ENCODE peak calls at places on chromosome 18, in ten cellular contexts. One of them, this sample, is unnamed.

GRCh38 chr18:46452820-46453219 is 204.2 kb downstream of the LOXHD1 start:
- DNase-seq in body of pancreas: no peak
- DNase-seq in GM06990: no peak
- DNase-seq in A549: no peak
- DNase-seq in astrocyte of the spinal cord: peak; percentile 3
- DNase-seq in fibroblast of pulmonary artery: no peak
- DNase-seq in HFF-Myc: peak; percentile 2
- DNase-seq in AG04450: no peak
- DNase-seq in neural progenitor cell: no peak
- DNase-seq in cardiac muscle cell: no peak
- DNase-seq in this sample: peak; percentile 75

GRCh38 chr18:40925071-40925541 is 1029.9 kb upstream of the PIK3C3 start:
- DNase-seq in A549: no peak
- DNase-seq in neural progenitor cell: no peak
- DNase-seq in HFF-Myc: no peak
- DNase-seq in GM06990: no peak
- DNase-seq in astrocyte of the spinal cord: no peak
- DNase-seq in body of pancreas: no peak
- DNase-seq in AG04450: no peak
- DNase-seq in cardiac muscle cell: no peak
- DNase-seq in fibroblast of pulmonary artery: peak; percentile 76
- DNase-seq in this sample: peak; percentile 1

GRCh38 chr18:79123948-79124347 is 54.8 kb downstream of the ATP9B start:
- DNase-seq in A549: no peak
- DNase-seq in HFF-Myc: no peak
- DNase-seq in fibroblast of pulmonary artery: no peak
- DNase-seq in neural progenitor cell: no peak
- DNase-seq in GM06990: no peak
- DNase-seq in body of pancreas: no peak
- DNase-seq in cardiac muscle cell: no peak
- DNase-seq in AG04450: no peak
- DNase-seq in astrocyte of the spinal cord: no peak
- DNase-seq in this sample: peak; percentile 35

GRCh38 chr18:5992381-5992780 is 97.1 kb upstream of the TMEM200C start:
- DNase-seq in body of pancreas: no peak
- DNase-seq in neural progenitor cell: no peak
- DNase-seq in cardiac muscle cell: no peak
- DNase-seq in GM06990: no peak
- DNase-seq in HFF-Myc: no peak
- DNase-seq in AG04450: no peak
- DNase-seq in fibroblast of pulmonary artery: no peak
- DNase-seq in A549: no peak
- DNase-seq in astrocyte of the spinal cord: no peak
- DNase-seq in this sample: no peak

GRCh38 chr18:52991246-52991645 is 651.2 kb downstream of the DCC start:
- DNase-seq in AG04450: no peak
- DNase-seq in neural progenitor cell: no peak
- DNase-seq in cardiac muscle cell: no peak
- DNase-seq in A549: no peak
- DNase-seq in body of pancreas: no peak
- DNase-seq in HFF-Myc: no peak
- DNase-seq in astrocyte of the spinal cord: no peak
- DNase-seq in fibroblast of pulmonary artery: no peak
- DNase-seq in GM06990: no peak
- DNase-seq in this sample: no peak

GRCh38 chr18:50836521-50836957 is 16.7 kb upstream of the MRO start:
- DNase-seq in neural progenitor cell: no peak
- DNase-seq in fibroblast of pulmonary artery: peak; percentile 86
- DNase-seq in body of pancreas: no peak
- DNase-seq in astrocyte of the spinal cord: peak; percentile 43
- DNase-seq in cardiac muscle cell: no peak
- DNase-seq in GM06990: peak; percentile 56
- DNase-seq in A549: no peak
- DNase-seq in AG04450: no peak
- DNase-seq in HFF-Myc: no peak
- DNase-seq in this sample: peak; percentile 76

GRCh38 chr18:1050012-1050657 is 145.5 kb downstream of the ADCYAP1 start:
- DNase-seq in GM06990: no peak
- DNase-seq in HFF-Myc: no peak
- DNase-seq in fibroblast of pulmonary artery: peak; percentile 42
- DNase-seq in A549: no peak
- DNase-seq in AG04450: no peak
- DNase-seq in cardiac muscle cell: no peak
- DNase-seq in neural progenitor cell: no peak
- DNase-seq in body of pancreas: no peak
- DNase-seq in astrocyte of the spinal cord: no peak
- DNase-seq in this sample: peak; percentile 34

GRCh38 chr18:57230861-57231260 is 84.0 kb downstream of the BOD1L2 start:
- DNase-seq in fibroblast of pulmonary artery: no peak
- DNase-seq in cardiac muscle cell: no peak
- DNase-seq in A549: no peak
- DNase-seq in neural progenitor cell: no peak
- DNase-seq in GM06990: no peak
- DNase-seq in AG04450: no peak
- DNase-seq in body of pancreas: no peak
- DNase-seq in HFF-Myc: no peak
- DNase-seq in astrocyte of the spinal cord: no peak
- DNase-seq in this sample: no peak

GRCh38 chr18:59198215-59198614 is 21.7 kb upstream of the GRP start:
- DNase-seq in fibroblast of pulmonary artery: no peak
- DNase-seq in GM06990: no peak
- DNase-seq in body of pancreas: no peak
- DNase-seq in A549: no peak
- DNase-seq in astrocyte of the spinal cord: no peak
- DNase-seq in neural progenitor cell: no peak
- DNase-seq in AG04450: no peak
- DNase-seq in HFF-Myc: no peak
- DNase-seq in cardiac muscle cell: no peak
- DNase-seq in this sample: no peak

GRCh38 chr18:59202258-59202820 is 17.6 kb upstream of the GRP start:
- DNase-seq in GM06990: no peak
- DNase-seq in astrocyte of the spinal cord: no peak
- DNase-seq in neural progenitor cell: no peak
- DNase-seq in HFF-Myc: no peak
- DNase-seq in cardiac muscle cell: no peak
- DNase-seq in body of pancreas: no peak
- DNase-seq in fibroblast of pulmonary artery: no peak
- DNase-seq in AG04450: no peak
- DNase-seq in A549: no peak
- DNase-seq in this sample: no peak

GRCh38 chr18:59197636-59198035 is 22.3 kb upstream of the GRP start:
- DNase-seq in A549: no peak
- DNase-seq in GM06990: no peak
- DNase-seq in fibroblast of pulmonary artery: no peak
- DNase-seq in neural progenitor cell: no peak
- DNase-seq in HFF-Myc: no peak
- DNase-seq in cardiac muscle cell: no peak
- DNase-seq in AG04450: no peak
- DNase-seq in body of pancreas: no peak
- DNase-seq in astrocyte of the spinal cord: no peak
- DNase-seq in this sample: no peak

GRCh38 chr18:59196161-59196560 is 23.8 kb upstream of the GRP start:
- DNase-seq in AG04450: no peak
- DNase-seq in body of pancreas: no peak
- DNase-seq in astrocyte of the spinal cord: no peak
- DNase-seq in cardiac muscle cell: no peak
- DNase-seq in GM06990: no peak
- DNase-seq in neural progenitor cell: no peak
- DNase-seq in fibroblast of pulmonary artery: no peak
- DNase-seq in A549: no peak
- DNase-seq in HFF-Myc: no peak
- DNase-seq in this sample: no peak

DNA sequence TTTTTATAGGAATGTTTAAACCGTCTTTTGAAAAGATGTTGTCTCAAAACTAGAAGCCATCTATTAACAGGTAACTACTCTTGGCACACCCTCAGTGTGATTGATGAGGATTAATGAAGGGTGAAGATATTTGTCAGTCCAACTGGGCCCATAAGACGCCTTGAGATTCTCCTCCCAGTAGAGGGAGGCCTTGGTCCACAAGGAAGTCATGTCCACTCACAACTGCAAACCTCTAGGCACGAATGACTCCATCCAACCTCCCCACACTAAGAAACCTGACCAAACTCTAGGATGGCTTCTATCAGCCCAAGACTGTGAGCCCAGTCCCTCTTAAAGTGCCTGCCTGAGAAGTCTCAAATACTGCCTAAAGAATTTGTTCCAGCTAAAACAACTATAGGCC is 19.2 kb upstream of the GRP start:
- DNase-seq in body of pancreas: no peak
- DNase-seq in cardiac muscle cell: no peak
- DNase-seq in fibroblast of pulmonary artery: no peak
- DNase-seq in HFF-Myc: no peak
- DNase-seq in AG04450: no peak
- DNase-seq in GM06990: no peak
- DNase-seq in A549: no peak
- DNase-seq in neural progenitor cell: no peak
- DNase-seq in astrocyte of the spinal cord: no peak
- DNase-seq in this sample: no peak
- TF ChIP-seq CTCF in body of pancreas: no peak
- TF ChIP-seq CTCF in cardiac muscle cell: no peak
- TF ChIP-seq CTCF in fibroblast of pulmonary artery: no peak
- TF ChIP-seq CTCF in HFF-Myc: peak; percentile 24
- TF ChIP-seq CTCF in AG04450: no peak
- TF ChIP-seq CTCF in GM06990: no peak
- TF ChIP-seq CTCF in A549: no peak
- TF ChIP-seq CTCF in neural progenitor cell: peak; percentile 17
- TF ChIP-seq CTCF in astrocyte of the spinal cord: no peak
- TF ChIP-seq CTCF in this sample: no peak

DNA sequence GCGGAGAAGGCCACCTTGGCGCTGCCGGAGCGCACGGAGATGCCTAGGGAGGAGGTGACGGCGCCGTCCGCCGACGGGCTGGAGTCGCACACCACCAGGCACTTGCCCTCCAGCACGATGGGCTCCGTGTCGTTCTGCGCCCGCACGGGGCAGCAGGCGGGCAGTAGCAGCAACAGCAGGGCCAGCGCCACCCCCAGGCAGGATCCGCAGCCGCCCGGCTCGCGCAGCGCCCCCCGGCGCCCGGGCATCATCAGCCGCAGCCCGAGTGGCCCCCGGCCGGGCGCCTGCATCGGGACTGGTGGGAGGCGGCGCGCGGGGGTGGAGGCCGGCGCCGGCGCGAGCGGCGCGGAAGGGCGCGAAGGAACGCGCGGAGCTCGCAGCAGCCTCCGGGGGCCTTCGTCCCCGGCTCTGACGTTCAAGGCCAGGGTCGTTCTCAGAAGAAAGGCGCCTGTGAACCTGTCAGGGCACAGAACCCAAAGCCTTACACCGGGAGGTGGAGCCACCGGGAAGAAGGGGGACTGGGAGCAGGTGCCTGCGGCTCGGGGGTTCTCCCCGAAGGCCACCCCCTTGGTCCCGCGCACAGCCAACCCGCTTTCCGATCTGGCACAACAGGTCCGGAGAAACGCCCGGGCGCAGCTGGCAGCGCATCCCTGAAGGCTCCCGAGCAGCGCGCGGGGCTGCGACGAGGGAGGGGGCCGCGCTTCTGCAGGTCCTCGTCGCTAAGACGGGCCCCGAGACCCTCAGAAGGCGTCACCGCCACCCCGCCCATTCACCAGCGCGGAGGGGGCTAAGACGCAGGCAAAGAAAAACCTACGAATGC is 2.1 kb downstream of the CBLN2 start:
- DNase-seq in neural progenitor cell: peak; percentile 65
- DNase-seq in A549: no peak
- DNase-seq in AG04450: no peak
- DNase-seq in HFF-Myc: no peak
- DNase-seq in fibroblast of pulmonary artery: no peak
- DNase-seq in cardiac muscle cell: peak; percentile 48
- DNase-seq in body of pancreas: no peak
- DNase-seq in GM06990: peak; percentile 3
- DNase-seq in astrocyte of the spinal cord: peak; percentile 5
- DNase-seq in this sample: peak; percentile 8
- H3K4me3 ChIP-seq in neural progenitor cell: peak overlapping the region; percentile 44
- H3K4me3 ChIP-seq in A549: no peak overlapping the region
- H3K4me3 ChIP-seq in AG04450: no peak overlapping the region
- H3K4me3 ChIP-seq in HFF-Myc: no peak overlapping the region
- H3K4me3 ChIP-seq in fibroblast of pulmonary artery: no peak overlapping the region
- H3K4me3 ChIP-seq in cardiac muscle cell: peak overlapping the region; percentile 42
- H3K4me3 ChIP-seq in body of pancreas: no peak overlapping the region
- H3K4me3 ChIP-seq in GM06990: no peak overlapping the region
- H3K4me3 ChIP-seq in astrocyte of the spinal cord: no peak overlapping the region
- H3K4me3 ChIP-seq in this sample: no peak overlapping the region

GRCh38 chr18:64131314-64131713 is 17.6 kb downstream of the LINC00305 start:
- DNase-seq in astrocyte of the spinal cord: no peak
- DNase-seq in neural progenitor cell: no peak
- DNase-seq in GM06990: no peak
- DNase-seq in A549: no peak
- DNase-seq in HFF-Myc: no peak
- DNase-seq in fibroblast of pulmonary artery: no peak
- DNase-seq in cardiac muscle cell: no peak
- DNase-seq in AG04450: no peak
- DNase-seq in body of pancreas: no peak
- DNase-seq in this sample: no peak

GRCh38 chr18:64137914-64138313 is 11.0 kb downstream of the LINC00305 start:
- DNase-seq in fibroblast of pulmonary artery: no peak
- DNase-seq in astrocyte of the spinal cord: no peak
- DNase-seq in AG04450: no peak
- DNase-seq in A549: no peak
- DNase-seq in neural progenitor cell: no peak
- DNase-seq in body of pancreas: no peak
- DNase-seq in cardiac muscle cell: no peak
- DNase-seq in GM06990: no peak
- DNase-seq in HFF-Myc: no peak
- DNase-seq in this sample: no peak

GRCh38 chr18:64127172-64127571 is 21.7 kb downstream of the LINC00305 start:
- DNase-seq in fibroblast of pulmonary artery: no peak
- DNase-seq in body of pancreas: no peak
- DNase-seq in cardiac muscle cell: no peak
- DNase-seq in GM06990: no peak
- DNase-seq in neural progenitor cell: no peak
- DNase-seq in astrocyte of the spinal cord: no peak
- DNase-seq in HFF-Myc: no peak
- DNase-seq in A549: no peak
- DNase-seq in AG04450: no peak
- DNase-seq in this sample: no peak

GRCh38 chr18:64134044-64134757 is 14.7 kb downstream of the LINC00305 start:
- DNase-seq in body of pancreas: no peak
- DNase-seq in astrocyte of the spinal cord: peak; percentile 69
- DNase-seq in cardiac muscle cell: no peak
- DNase-seq in A549: no peak
- DNase-seq in AG04450: no peak
- DNase-seq in HFF-Myc: no peak
- DNase-seq in neural progenitor cell: peak; percentile 65
- DNase-seq in GM06990: no peak
- DNase-seq in fibroblast of pulmonary artery: no peak
- DNase-seq in this sample: peak; percentile 35

GRCh38 chr18:64132871-64133270 is 16.0 kb downstream of the LINC00305 start:
- DNase-seq in AG04450: no peak
- DNase-seq in A549: no peak
- DNase-seq in cardiac muscle cell: no peak
- DNase-seq in body of pancreas: no peak
- DNase-seq in neural progenitor cell: no peak
- DNase-seq in GM06990: no peak
- DNase-seq in HFF-Myc: no peak
- DNase-seq in fibroblast of pulmonary artery: no peak
- DNase-seq in astrocyte of the spinal cord: no peak
- DNase-seq in this sample: no peak
- TF ChIP-seq CTCF in AG04450: no peak
- TF ChIP-seq CTCF in A549: no peak
- TF ChIP-seq CTCF in cardiac muscle cell: no peak
- TF ChIP-seq CTCF in body of pancreas: no peak
- TF ChIP-seq CTCF in neural progenitor cell: no peak
- TF ChIP-seq CTCF in GM06990: no peak
- TF ChIP-seq CTCF in HFF-Myc: no peak
- TF ChIP-seq CTCF in fibroblast of pulmonary artery: no peak
- TF ChIP-seq CTCF in astrocyte of the spinal cord: no peak
- TF ChIP-seq CTCF in this sample: no peak

DNA sequence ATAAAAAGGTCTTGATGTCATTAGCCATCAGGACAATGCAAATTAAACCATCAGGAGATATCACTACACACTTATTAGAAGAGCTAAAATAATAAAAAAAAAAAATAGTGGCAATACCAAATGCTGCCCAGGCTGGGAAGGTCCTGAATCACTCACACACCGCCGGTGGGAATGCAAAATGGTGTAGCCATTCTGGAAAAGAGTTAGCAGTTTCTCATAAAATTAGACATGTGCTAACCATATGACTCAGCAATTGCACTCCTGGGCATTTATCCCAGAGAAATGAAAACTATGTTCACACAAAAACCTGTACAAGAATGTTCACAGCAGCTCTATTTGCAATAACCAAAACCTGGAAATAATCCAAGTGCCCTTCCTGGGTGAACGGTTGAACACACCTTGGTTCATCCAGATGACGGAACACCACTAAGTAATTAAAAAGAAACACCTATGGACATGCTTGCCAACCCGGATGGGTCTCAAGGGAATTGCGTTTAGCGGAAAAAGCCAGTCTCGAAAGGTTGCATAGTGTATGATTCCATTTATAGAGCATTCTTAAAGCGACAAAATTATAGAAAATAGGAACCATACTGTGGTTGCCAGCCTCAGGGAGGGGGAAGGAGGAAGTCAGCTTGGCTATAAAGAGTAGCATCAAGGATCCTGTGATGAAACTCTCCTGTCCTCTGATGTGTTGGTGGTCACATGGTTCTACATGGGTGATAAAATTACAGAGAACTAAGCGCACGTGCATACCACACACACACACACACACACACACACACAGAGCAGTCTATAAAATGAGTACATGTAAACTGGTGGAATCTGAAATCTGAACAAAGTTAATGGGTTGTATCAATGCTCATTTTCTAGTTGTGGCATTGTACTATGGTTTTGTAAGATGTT is 4.6 kb downstream of the MBP start:
- DNase-seq in fibroblast of pulmonary artery: peak; percentile 92
- DNase-seq in HFF-Myc: peak; percentile 88
- DNase-seq in body of pancreas: peak; percentile 58
- DNase-seq in cardiac muscle cell: no peak
- DNase-seq in AG04450: peak; percentile 70
- DNase-seq in GM06990: peak; percentile 55
- DNase-seq in A549: no peak
- DNase-seq in astrocyte of the spinal cord: peak; percentile 94
- DNase-seq in neural progenitor cell: no peak
- DNase-seq in this sample: peak; percentile 99
- H3K4me3 ChIP-seq in fibroblast of pulmonary artery: no peak overlapping the region
- H3K4me3 ChIP-seq in HFF-Myc: no peak overlapping the region
- H3K4me3 ChIP-seq in body of pancreas: no peak overlapping the region
- H3K4me3 ChIP-seq in cardiac muscle cell: no peak overlapping the region
- H3K4me3 ChIP-seq in AG04450: no peak overlapping the region
- H3K4me3 ChIP-seq in GM06990: peak overlapping the region; percentile 19
- H3K4me3 ChIP-seq in A549: peak overlapping the region; percentile 3
- H3K4me3 ChIP-seq in astrocyte of the spinal cord: no peak overlapping the region
- H3K4me3 ChIP-seq in neural progenitor cell: no peak overlapping the region
- H3K4me3 ChIP-seq in this sample: no peak overlapping the region